ENCODE peak calls at places on chromosomes 2 and 18, in ten cellular contexts. L is effector memory CD8-positive, alpha-beta T cell; S is HEK293T; N is CD8-positive, alpha-beta memory T cell; F is type B pancreatic cell; R is AG04450; O is stimulated activated CD8-positive, alpha-beta memory T cell treated with anti-CD3 and anti-CD28 coated beads, Interleukin-7, amount 100 ng/mL, for 1 hour; W is D721Med; V is kidney glomerular epithelial cell; I is activated CD4-positive, alpha-beta T cell treated with anti-CD3 and anti-CD28 coated beads, Interleukin-2, amount 50 U/mL, for 24 hours. X is an unnamed sample.

GRCh38 chr2:191740776-191741175 is 62.8 kb downstream of the NABP1 start:
- DNase-seq in L (no peak), S (no peak), N (no peak), F (no peak), R (no peak), O (no peak), W (no peak), V (no peak), I (no peak), X (no peak)

GRCh38 chr2:19125876-19126275 is 232.5 kb downstream of the OSR1 start:
- DNase-seq in L (no peak), S (no peak), N (no peak), F (no peak), R (no peak), O (no peak), W (no peak), V (peak; percentile 32), I (no peak), X (no peak)

GRCh38 chr2:30195011-30195410 is 36.3 kb upstream of the LBH start:
- DNase-seq in L (no peak), S (no peak), N (no peak), F (no peak), R (no peak), O (no peak), W (no peak), V (no peak), I (no peak), X (no peak)

GRCh38 chr2:48510329-48510728 is 19.6 kb upstream of the STON1 start:
- DNase-seq in L (no peak), S (no peak), N (no peak), F (no peak), R (no peak), O (no peak), W (no peak), V (no peak), I (no peak), X (no peak)

GRCh38 chr2:28716265-28716865 is 35.3 kb upstream of the PPP1CB start:
- DNase-seq in L (no peak), S (peak; percentile 46), N (no peak), F (no peak), R (peak; percentile 80), O (no peak), W (no peak), V (peak; percentile 94), I (no peak), X (no peak)

GRCh38 chr18:77140439-77141109 is 8.0 kb upstream of the MBP start:
- DNase-seq in L (no peak), S (no peak), N (no peak), F (no peak), R (no peak), O (no peak), W (no peak), V (no peak), I (no peak), X (peak; percentile 21)

GRCh38 chr2:69221512-69221911 is 165.5 kb downstream of the GFPT1 start:
- DNase-seq in L (no peak), S (no peak), N (no peak), F (no peak), R (no peak), O (no peak), W (no peak), V (no peak), I (no peak), X (no peak)

GRCh38 chr2:163419000-163419575 is 316.7 kb downstream of the FIGN start:
- DNase-seq in L (no peak), S (no peak), N (no peak), F (no peak), R (no peak), O (no peak), W (no peak), V (no peak), I (no peak), X (no peak)

GRCh38 chr2:69768217-69768616 is 26.3 kb downstream of the ANXA4 start:
- DNase-seq in L (no peak), S (no peak), N (no peak), F (no peak), R (no peak), O (no peak), W (no peak), V (no peak), I (no peak), X (no peak)

GRCh38 chr2:118565301-118565700 is 282.1 kb downstream of the EN1 start:
- DNase-seq in L (no peak), S (no peak), N (no peak), F (no peak), R (no peak), O (no peak), W (no peak), V (no peak), I (no peak), X (no peak)

GRCh38 chr18:31100598-31101147 is 1.5 kb downstream of the DSC2 start:
- DNase-seq in L (no peak), S (peak; percentile 51), N (no peak), F (no peak), R (no peak), O (no peak), W (no peak), V (peak; percentile 26), I (no peak), X (no peak)

GRCh38 chr2:25251032-25251460 is 82.7 kb upstream of the POMC start:
- DNase-seq in L (no peak), S (no peak), N (peak; percentile 6), F (no peak), R (no peak), O (no peak), W (no peak), V (no peak), I (no peak), X (no peak)

GRCh38 chr2:83689402-83689801 is 769.7 kb downstream of the SUCLG1 start:
- DNase-seq in L (no peak), S (no peak), N (no peak), F (no peak), R (no peak), O (no peak), W (no peak), V (no peak), I (no peak), X (no peak)

X was measured in activated gamma-delta T cell treated with Interleukin-2 at 50 U/mL for 16 hours.